ENCODE peak calls at places on chromosomes 2 and 18, in five cellular contexts. A is H9, U is mesenchymal stem cell, E is trophoblast cell, K is H1. Z is an unnamed sample.

GRCh38 chr18:10320201-10320600 is 134.2 kb upstream of the APCDD1 start:
- DNase-seq in U (no peak), A (no peak), K (no peak), E (peak), Z (no peak)

GRCh38 chr2:134137182-134137595 is 116.7 kb upstream of the MGAT5 start:
- DNase-seq in K (no peak), A (no peak), E (no peak), U (peak), Z (no peak)

GRCh38 chr2:38581193-38582147 is 21.3 kb downstream of the HNRNPLL start:
- DNase-seq in A (peak), K (no peak), E (peak), U (peak), Z (peak)

GRCh38 chr2:160407393-160408204 is 86.0 kb downstream of the RBMS1 start:
- DNase-seq in U (peak), E (peak), A (peak), K (no peak), Z (peak)

GRCh38 chr2:16287281-16287680 is 346.9 kb downstream of the MYCN start:
- DNase-seq in A (no peak), U (no peak), E (no peak), K (no peak), Z (no peak)

GRCh38 chr2:9473985-9474360 is 378 bp upstream of the IAH1 start:
- DNase-seq in K (no peak), U (no peak), A (no peak), E (no peak), Z (no peak)

GRCh38 chr2:159156834-159157233 is 129.7 kb downstream of the WDSUB1 start:
- DNase-seq in K (no peak), E (peak), U (no peak), A (no peak), Z (no peak)

GRCh38 chr2:20599861-20600461 is 50.9 kb downstream of the HS1BP3 start:
- DNase-seq in K (no peak), A (no peak), E (no peak), U (no peak), Z (peak)

GRCh38 chr2:191302459-191303155 is 57.4 kb downstream of the MYO1B start:
- DNase-seq in U (peak), A (no peak), E (peak), K (no peak), Z (no peak)

GRCh38 chr2:159246325-159246988 is 40.0 kb downstream of the WDSUB1 start:
- DNase-seq in U (no peak), K (no peak), E (no peak), A (no peak), Z (no peak)

GRCh38 chr2:109460553-109461324 is 153.0 kb downstream of the SEPTIN10 start:
- DNase-seq in U (no peak), K (no peak), E (no peak), A (no peak), Z (no peak)

GRCh38 chr2:60510713-60511112 is 42.7 kb downstream of the BCL11A start:
- DNase-seq in A (no peak), K (no peak), U (no peak), E (no peak), Z (no peak)

GRCh38 chr2:11684894-11685460 is 15.0 kb upstream of the NTSR2 start:
- DNase-seq in E (no peak), A (no peak), U (no peak), K (no peak), Z (no peak)

GRCh38 chr2:68732533-68732932 is 2.1 kb upstream of the ARHGAP25 start:
- DNase-seq in U (no peak), E (no peak), K (no peak), A (no peak), Z (no peak)

GRCh38 chr2:224638338-224638823 is 53.2 kb upstream of the CUL3 start:
- DNase-seq in E (no peak), U (no peak), A (no peak), K (no peak), Z (no peak)

GRCh38 chr2:54454922-54455583 is 1.1 kb upstream of the SPTBN1 start:
- DNase-seq in U (peak), E (peak), K (no peak), A (peak), Z (peak)

GRCh38 chr2:217994776-217995274 is 8.0 kb downstream of the TNS1 start:
- DNase-seq in E (peak), U (peak), K (no peak), A (no peak), Z (no peak)

GRCh38 chr18:50507120-50507590 is 52.7 kb upstream of the MAPK4 start:
- DNase-seq in A (peak), U (no peak), E (peak), K (peak), Z (peak)

GRCh38 chr2:170815311-170815710 is 1.4 kb upstream of the GAD1 start:
- DNase-seq in E (no peak), A (no peak), U (no peak), K (no peak), Z (no peak)

GRCh38 chr18:54386043-54386442 is 28.3 kb downstream of the C18orf54 start:
- DNase-seq in K (no peak), E (no peak), U (peak), A (peak), Z (no peak)

DNA sequence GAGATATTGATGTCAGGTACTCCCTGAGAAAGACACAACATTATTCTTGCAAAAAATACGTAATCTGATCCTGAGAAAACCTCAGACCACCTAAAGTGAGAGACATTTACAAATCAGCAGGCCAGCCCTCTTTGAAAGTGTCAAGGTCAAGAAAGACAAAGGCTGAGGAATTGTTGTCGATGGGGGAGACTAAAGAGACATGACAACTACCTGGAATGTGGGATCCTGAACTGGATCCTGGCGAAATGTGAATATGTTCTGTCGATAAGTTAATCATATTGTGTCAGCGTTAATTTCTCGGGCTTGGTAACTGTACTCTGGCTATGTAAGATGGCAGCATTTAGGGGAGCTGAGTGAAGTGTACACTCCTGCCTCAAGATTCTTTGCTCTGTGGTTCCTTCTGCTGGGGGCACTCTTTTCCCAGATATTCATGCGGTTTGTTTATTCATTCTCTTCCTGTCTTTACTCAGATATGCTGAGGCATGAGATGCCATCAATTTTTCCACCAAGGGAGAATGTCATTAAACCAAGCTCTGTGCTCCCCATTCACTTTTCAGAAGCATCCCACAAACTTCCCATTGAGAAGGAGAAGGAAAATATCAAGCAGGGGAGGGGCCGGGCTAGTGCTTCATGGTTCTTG is 154.9 kb downstream of the CAPN13 start:
- DNase-seq in K (peak), E (no peak), U (peak), A (peak), Z (no peak)
- H3K18ac ChIP-seq in K (peak), E (no peak), U (peak), A (no peak), Z (no peak)

DNA sequence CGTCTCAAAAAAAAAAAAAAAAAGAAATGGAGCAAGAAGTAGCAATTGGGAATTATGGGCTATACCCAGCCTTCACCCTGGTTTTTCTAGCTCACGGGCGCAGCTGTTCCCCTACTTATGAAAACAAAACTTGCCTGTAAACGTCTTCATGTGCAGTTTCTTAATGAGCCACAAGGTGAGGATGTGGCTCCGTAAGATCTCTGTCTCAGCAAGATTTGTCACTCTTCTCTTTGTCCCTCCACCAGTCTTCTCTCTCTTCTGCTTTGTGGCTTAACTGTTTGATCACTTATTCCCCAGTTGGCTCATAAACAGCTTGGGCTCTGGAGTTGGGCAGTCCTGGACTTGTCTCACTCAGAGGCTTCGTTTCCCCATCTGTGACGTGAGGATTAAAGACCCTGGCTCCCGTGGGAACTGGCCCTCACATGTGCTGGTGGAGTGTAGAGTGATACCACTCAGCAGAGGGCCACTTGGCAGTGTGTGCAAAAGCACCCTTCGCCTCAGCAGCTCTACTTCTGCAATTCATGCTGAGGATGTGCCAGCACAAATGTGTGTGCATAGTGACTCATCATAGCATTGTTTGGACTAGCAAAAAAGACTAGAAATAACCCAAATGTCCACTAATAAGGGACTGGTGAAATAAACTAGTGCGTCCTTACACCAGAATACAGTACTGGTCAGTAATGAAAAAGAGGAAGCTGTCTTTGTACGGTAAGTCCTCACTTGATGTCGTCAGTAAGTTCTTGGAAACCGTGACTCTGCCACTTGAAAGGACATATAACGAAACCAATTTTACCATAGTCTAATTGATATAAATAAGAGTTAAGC is 8.7 kb downstream of the CEP68 start:
- DNase-seq in A (no peak), E (peak), U (peak), K (no peak), Z (peak)
- H2BK12ac ChIP-seq in A (no peak), E (no peak), U (no peak), K (no peak), Z (no peak)

GRCh38 chr18:41036346-41036745 is 918.7 kb upstream of the PIK3C3 start:
- DNase-seq in E (no peak), K (no peak), A (no peak), U (no peak), Z (no peak)
- H3K18ac ChIP-seq in E (no peak), K (no peak), A (no peak), U (no peak), Z (no peak)

GRCh38 chr2:205758051-205758450 is 75.8 kb downstream of the NRP2 start:
- DNase-seq in U (peak), A (no peak), K (no peak), E (no peak), Z (no peak)
- H2BK12ac ChIP-seq in U (peak), A (no peak), K (peak), E (no peak), Z (no peak)

GRCh38 chr2:8259106-8259840 is 422.6 kb upstream of the ID2 start:
- DNase-seq in U (no peak), K (no peak), A (no peak), E (no peak), Z (no peak)
- H3K18ac ChIP-seq in U (no peak), K (no peak), A (no peak), E (no peak), Z (no peak)

GRCh38 chr2:34980689-34981088 is 1374.9 kb upstream of the CRIM1 start:
- DNase-seq in K (no peak), U (no peak), E (no peak), A (no peak), Z (no peak)
- H2BK12ac ChIP-seq in K (no peak), U (no peak), E (no peak), A (no peak), Z (peak)

GRCh38 chr2:46040563-46041155 is 256.5 kb upstream of the EPAS1 start:
- DNase-seq in E (no peak), K (no peak), U (no peak), A (no peak), Z (no peak)

GRCh38 chr2:46042711-46043110 is 254.5 kb upstream of the EPAS1 start:
- DNase-seq in A (no peak), K (no peak), E (no peak), U (no peak), Z (no peak)

GRCh38 chr2:46039543-46040303 is 257.5 kb upstream of the EPAS1 start:
- DNase-seq in E (no peak), K (no peak), A (no peak), U (peak), Z (no peak)

GRCh38 chr2:46042207-46042637 is 255.0 kb upstream of the EPAS1 start:
- DNase-seq in U (no peak), K (no peak), E (no peak), A (no peak), Z (no peak)

GRCh38 chr2:46041434-46041833 is 255.8 kb upstream of the EPAS1 start:
- DNase-seq in K (no peak), E (no peak), A (no peak), U (no peak), Z (no peak)
- H3K18ac ChIP-seq in K (no peak), E (no peak), A (no peak), U (no peak), Z (no peak)

DNA sequence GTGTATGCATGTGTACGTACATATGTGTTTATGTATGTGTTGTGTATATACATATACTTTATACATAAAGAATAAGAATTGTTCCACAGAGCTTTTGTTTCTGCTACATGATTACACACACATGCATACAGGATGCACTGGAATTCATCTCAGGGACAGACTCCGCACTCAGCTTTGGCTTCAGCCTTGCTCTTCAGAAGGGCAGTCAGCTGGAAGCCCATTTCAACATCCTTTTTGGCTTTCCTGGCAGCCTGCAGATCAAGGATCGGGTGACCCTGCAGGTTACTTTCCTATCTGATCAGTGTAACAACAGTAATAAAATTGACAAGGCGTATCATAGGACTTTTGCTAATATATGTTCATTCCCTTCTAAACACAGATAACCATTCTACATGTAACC is 144.1 kb upstream of the COPS8 start:
- DNase-seq in E (no peak), A (no peak), K (no peak), U (peak), Z (no peak)
- H2BK12ac ChIP-seq in E (no peak), A (no peak), K (no peak), U (no peak), Z (no peak)